ENCODE peak calls at places on chromosomes 12 and 14, in seven cellular contexts. T is GM12878, R is GM12891, S is SK-N-SH, B is H1, W is K562, U is HepG2. F is an unnamed sample.

GRCh38 chr12:64691793-64692583 is 67.2 kb downstream of the GNS start:
- DNase-seq in W (no peak), B (no peak), S (no peak), U (no peak), R (no peak), T (no peak), F (no peak)

GRCh38 chr12:2811791-2812190 is 677 bp upstream of the ITFG2 start:
- DNase-seq in W (no peak), B (no peak), T (no peak), S (no peak), U (no peak), R (no peak), F (no peak)

GRCh38 chr12:38775457-38775856 is 129.9 kb downstream of the CPNE8 start:
- DNase-seq in R (no peak), S (no peak), B (no peak), T (peak), W (no peak), U (no peak), F (no peak)

GRCh38 chr14:98756749-98757148 is 515.2 kb downstream of the BCL11B start:
- DNase-seq in B (no peak), T (no peak), U (no peak), W (no peak), R (no peak), S (no peak), F (no peak)

GRCh38 chr12:69070319-69071090 is 137.5 kb upstream of the CPM start:
- DNase-seq in R (peak), T (no peak), W (peak), B (peak), S (peak), U (peak), F (peak)

GRCh38 chr12:124075836-124076235 is 102.8 kb downstream of the ZNF664 start:
- DNase-seq in U (no peak), W (no peak), S (no peak), R (no peak), T (no peak), B (no peak), F (no peak)

GRCh38 chr12:96889273-96889933 is 17.7 kb upstream of the NEDD1 start:
- DNase-seq in W (no peak), T (no peak), R (no peak), S (no peak), U (no peak), B (no peak), F (no peak)

GRCh38 chr12:5965950-5966383 is 20.9 kb upstream of the ANO2 start:
- DNase-seq in U (peak), T (no peak), S (peak), R (peak), W (peak), B (no peak), F (peak)

GRCh38 chr12:106226884-106227640 is 20.8 kb downstream of the CKAP4 start:
- DNase-seq in U (peak), B (no peak), W (peak), T (no peak), S (peak), R (peak), F (peak)

GRCh38 chr14:96201157-96201556 is 3.5 kb upstream of the BDKRB2 start:
- DNase-seq in U (no peak), R (no peak), W (no peak), T (no peak), B (no peak), S (no peak), F (no peak)

GRCh38 chr14:52650774-52651173 is 44.6 kb downstream of the ERO1A start:
- DNase-seq in T (no peak), U (peak), W (no peak), R (no peak), S (no peak), B (no peak), F (no peak)

GRCh38 chr12:77406131-77406905 is 340.9 kb upstream of the E2F7 start:
- DNase-seq in U (no peak), B (no peak), R (no peak), T (no peak), W (no peak), S (no peak), F (no peak)

GRCh38 chr12:89863968-89864367 is 155.3 kb upstream of the ATP2B1 start:
- DNase-seq in W (no peak), U (no peak), R (no peak), T (no peak), B (no peak), S (no peak), F (no peak)

GRCh38 chr12:116466536-116466935 is 92.6 kb upstream of the MAP1LC3B2 start:
- DNase-seq in S (no peak), B (no peak), R (no peak), T (no peak), W (no peak), U (no peak), F (no peak)

GRCh38 chr12:131006036-131006735 is 52.5 kb downstream of the ADGRD1 start:
- DNase-seq in T (no peak), S (no peak), R (no peak), B (no peak), U (no peak), W (no peak), F (no peak)

GRCh38 chr12:44889871-44890270 is 13.8 kb upstream of the NELL2 start:
- DNase-seq in B (no peak), W (peak), R (no peak), U (no peak), S (no peak), T (no peak), F (no peak)

GRCh38 chr14:99415496-99416281 is 65.0 kb downstream of the SETD3 start:
- DNase-seq in S (peak), W (peak), U (peak), B (no peak), T (peak), R (peak), F (peak)

GRCh38 chr14:93719234-93719633 is 69.1 kb downstream of the PRIMA1 start:
- DNase-seq in S (no peak), W (no peak), U (no peak), B (no peak), R (no peak), T (no peak), F (no peak)

GRCh38 chr12:12428047-12428446 is 71.2 kb downstream of the BORCS5 start:
- DNase-seq in B (no peak), U (no peak), W (no peak), T (no peak), R (no peak), S (no peak), F (no peak)

GRCh38 chr12:3145036-3145435 is 67.9 kb downstream of the TSPAN9 start:
- DNase-seq in B (no peak), T (no peak), S (peak), W (no peak), U (no peak), R (no peak), F (no peak)

GRCh38 chr12:16076553-16076952 is 165.4 kb downstream of the DERA start:
- DNase-seq in U (peak), S (peak), R (no peak), B (no peak), W (no peak), T (no peak), F (no peak)

GRCh38 chr14:65815127-65815526 is 402.6 kb downstream of the FUT8 start:
- DNase-seq in W (no peak), B (no peak), T (no peak), S (no peak), R (no peak), U (no peak), F (no peak)

GRCh38 chr12:82966160-82966559 is 279.5 kb downstream of the TMTC2 start:
- DNase-seq in U (no peak), B (no peak), S (no peak), R (no peak), W (no peak), T (no peak), F (no peak)

GRCh38 chr12:18690653-18691052 is 47.2 kb downstream of the PLCZ1 start:
- DNase-seq in U (no peak), T (no peak), B (no peak), W (peak), S (no peak), R (no peak), F (no peak)

GRCh38 chr14:23174785-23175184 is 8.7 kb downstream of the SLC7A8 start:
- DNase-seq in U (no peak), B (no peak), R (no peak), S (no peak), T (no peak), W (no peak), F (no peak)

GRCh38 chr12:115660211-115660805 is 617.2 kb downstream of the MED13L start:
- DNase-seq in W (no peak), R (no peak), U (no peak), S (no peak), B (no peak), T (no peak), F (no peak)

GRCh38 chr12:109981311-109981710 is 14.9 kb downstream of the GIT2 start:
- DNase-seq in S (no peak), R (no peak), T (no peak), W (no peak), U (no peak), B (no peak), F (no peak)

GRCh38 chr14:36524874-36525745 is 5.1 kb upstream of the NKX2-1 start:
- DNase-seq in B (peak), U (peak), T (no peak), R (no peak), S (peak), W (peak), F (no peak)

GRCh38 chr12:129887047-129887568 is 16.7 kb downstream of the TMEM132D start:
- DNase-seq in T (no peak), S (no peak), U (no peak), R (no peak), W (no peak), B (no peak), F (no peak)

GRCh38 chr14:104353221-104353920 is 215.0 kb downstream of the KIF26A start:
- DNase-seq in T (no peak), R (no peak), S (no peak), B (no peak), U (no peak), W (no peak), F (no peak)

GRCh38 chr14:104353921-104354701 is 215.7 kb downstream of the KIF26A start:
- DNase-seq in R (no peak), B (no peak), S (no peak), W (no peak), U (no peak), T (no peak), F (no peak)

GRCh38 chr14:104351849-104352492 is 213.6 kb downstream of the KIF26A start:
- DNase-seq in T (no peak), W (no peak), S (no peak), B (no peak), U (no peak), R (no peak), F (no peak)

GRCh38 chr14:104350463-104351185 is 212.2 kb downstream of the KIF26A start:
- DNase-seq in R (no peak), T (no peak), W (no peak), U (no peak), S (peak), B (no peak), F (no peak)

DNA sequence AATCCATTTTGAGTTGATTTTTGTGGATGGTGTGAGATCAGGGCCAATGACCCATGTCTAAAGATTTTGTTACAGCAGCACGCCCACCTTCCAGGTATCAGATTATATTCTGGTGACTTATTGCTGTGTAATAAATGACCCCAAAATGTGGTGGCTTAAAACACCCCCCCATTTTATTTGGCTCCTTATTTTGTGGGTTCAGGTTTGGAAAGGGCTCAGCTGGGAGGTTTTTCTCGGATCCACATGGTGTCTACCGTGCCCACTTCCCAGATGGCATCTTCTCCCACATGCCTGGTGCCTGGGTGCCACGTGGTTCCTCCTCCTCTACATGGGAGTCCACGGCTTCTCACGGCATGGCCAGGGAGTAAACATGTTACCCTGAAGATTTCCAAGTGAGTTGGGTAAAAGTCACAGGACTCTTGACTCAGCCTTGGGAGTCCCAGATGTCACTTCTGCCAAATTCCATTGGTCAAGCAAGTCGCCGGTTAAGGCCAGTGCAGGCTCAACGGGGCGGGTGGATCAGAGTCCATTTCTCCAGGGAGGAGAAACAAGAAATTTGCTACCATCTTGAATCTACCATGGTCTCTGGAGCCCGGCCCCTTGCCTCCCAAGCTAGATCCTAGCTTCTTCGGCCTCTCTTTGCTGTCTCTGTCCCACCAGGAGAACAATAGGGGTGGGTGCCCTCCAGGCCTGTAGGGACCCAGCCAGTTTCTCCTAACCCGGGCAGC is 214.3 kb downstream of the KIF26A start:
- DNase-seq in T (no peak), B (no peak), U (no peak), S (no peak), W (no peak), R (no peak), F (no peak)
- TF ChIP-seq POLR2AphosphoS5 in T (no peak), B (no peak), U (no peak), S (no peak), W (no peak), R (no peak), F (no peak)

GRCh38 chr12:58965568-58965967 is 45.3 kb upstream of the LRIG3 start:
- DNase-seq in B (no peak), S (no peak), T (no peak), W (no peak), U (no peak), R (no peak), F (no peak)
- TF ChIP-seq TAF1 in B (no peak), S (no peak), T (no peak), W (no peak), U (no peak), R (no peak), F (no peak)

GRCh38 chr14:102215071-102215470 is 75.4 kb downstream of the WDR20 start:
- DNase-seq in W (no peak), R (no peak), T (no peak), U (no peak), B (no peak), S (no peak), F (no peak)
- TF ChIP-seq POLR2AphosphoS5 in W (no peak), R (no peak), T (no peak), U (no peak), B (no peak), S (no peak), F (no peak)

GRCh38 chr14:102930138-102930752 is 7.8 kb downstream of the AMN start:
- DNase-seq in W (no peak), S (peak), T (no peak), U (no peak), B (no peak), R (no peak), F (no peak)
- TF ChIP-seq TAF1 in W (no peak), S (no peak), T (no peak), U (no peak), B (no peak), R (no peak), F (no peak)

GRCh38 chr14:68214431-68214830 is 394.9 kb downstream of the RAD51B start:
- DNase-seq in W (no peak), R (no peak), S (no peak), B (no peak), T (no peak), U (no peak), F (no peak)
- TF ChIP-seq POLR2AphosphoS5 in W (no peak), R (no peak), S (no peak), B (no peak), T (no peak), U (no peak), F (no peak)

GRCh38 chr14:33184587-33184986 is 245.9 kb downstream of the NPAS3 start:
- DNase-seq in S (peak), U (no peak), T (no peak), B (no peak), R (no peak), W (no peak), F (no peak)
- TF ChIP-seq TAF1 in S (no peak), U (no peak), T (no peak), B (no peak), R (no peak), W (no peak), F (no peak)